ENCODE peak calls at places on chromosomes 5 and 9, in nine cellular contexts. One of them, this sample, is unnamed.

GRCh38 chr9:91845839-91846238 is 104.2 kb downstream of the ROR2 start:
- DNase-seq in lower lobe of right lung: no peak
- DNase-seq in left ventricle myocardium inferior: no peak
- DNase-seq in body of pancreas: no peak
- DNase-seq in brain microvascular endothelial cell: no peak
- DNase-seq in adrenal gland: peak; percentile 28
- DNase-seq in fibroblast of lung: no peak
- DNase-seq in Peyer's patch: no peak
- DNase-seq in heart right ventricle: no peak
- DNase-seq in this sample: no peak

GRCh38 chr5:180353226-180353962 is at the start of gene GFPT2:
- DNase-seq in lower lobe of right lung: peak; percentile 77
- DNase-seq in left ventricle myocardium inferior: peak; percentile 82
- DNase-seq in body of pancreas: peak; percentile 84
- DNase-seq in brain microvascular endothelial cell: peak; percentile 53
- DNase-seq in adrenal gland: peak; percentile 85
- DNase-seq in fibroblast of lung: peak; percentile 79
- DNase-seq in Peyer's patch: peak; percentile 79
- DNase-seq in heart right ventricle: peak; percentile 82
- DNase-seq in this sample: peak; percentile 74

GRCh38 chr9:5800969-5801738 is 31.8 kb downstream of the ERMP1 start:
- DNase-seq in lower lobe of right lung: no peak
- DNase-seq in left ventricle myocardium inferior: no peak
- DNase-seq in body of pancreas: peak; percentile 26
- DNase-seq in brain microvascular endothelial cell: no peak
- DNase-seq in adrenal gland: no peak
- DNase-seq in fibroblast of lung: no peak
- DNase-seq in Peyer's patch: no peak
- DNase-seq in heart right ventricle: no peak
- DNase-seq in this sample: no peak

GRCh38 chr9:69476797-69477196 is 151.8 kb downstream of the ENTREP1 start:
- DNase-seq in lower lobe of right lung: no peak
- DNase-seq in left ventricle myocardium inferior: no peak
- DNase-seq in body of pancreas: no peak
- DNase-seq in brain microvascular endothelial cell: no peak
- DNase-seq in adrenal gland: no peak
- DNase-seq in fibroblast of lung: no peak
- DNase-seq in Peyer's patch: no peak
- DNase-seq in heart right ventricle: no peak
- DNase-seq in this sample: no peak

GRCh38 chr9:92980085-92980745 is 32.9 kb downstream of the FGD3 start:
- DNase-seq in lower lobe of right lung: no peak
- DNase-seq in left ventricle myocardium inferior: no peak
- DNase-seq in body of pancreas: no peak
- DNase-seq in brain microvascular endothelial cell: no peak
- DNase-seq in adrenal gland: no peak
- DNase-seq in fibroblast of lung: no peak
- DNase-seq in Peyer's patch: no peak
- DNase-seq in heart right ventricle: no peak
- DNase-seq in this sample: no peak

GRCh38 chr5:8012131-8012977 is 143.4 kb downstream of the MTRR start:
- DNase-seq in lower lobe of right lung: no peak
- DNase-seq in left ventricle myocardium inferior: no peak
- DNase-seq in body of pancreas: no peak
- DNase-seq in brain microvascular endothelial cell: no peak
- DNase-seq in adrenal gland: no peak
- DNase-seq in fibroblast of lung: no peak
- DNase-seq in Peyer's patch: no peak
- DNase-seq in heart right ventricle: no peak
- DNase-seq in this sample: no peak

GRCh38 chr5:9376363-9377117 is 169.3 kb downstream of the SEMA5A start:
- DNase-seq in lower lobe of right lung: no peak
- DNase-seq in left ventricle myocardium inferior: no peak
- DNase-seq in body of pancreas: no peak
- DNase-seq in brain microvascular endothelial cell: no peak
- DNase-seq in adrenal gland: no peak
- DNase-seq in fibroblast of lung: peak; percentile 54
- DNase-seq in Peyer's patch: no peak
- DNase-seq in heart right ventricle: no peak
- DNase-seq in this sample: no peak

GRCh38 chr9:133340916-133341315 is 4.9 kb upstream of the SURF6 start:
- DNase-seq in lower lobe of right lung: no peak
- DNase-seq in left ventricle myocardium inferior: no peak
- DNase-seq in body of pancreas: no peak
- DNase-seq in brain microvascular endothelial cell: no peak
- DNase-seq in adrenal gland: no peak
- DNase-seq in fibroblast of lung: no peak
- DNase-seq in Peyer's patch: no peak
- DNase-seq in heart right ventricle: no peak
- DNase-seq in this sample: no peak

GRCh38 chr5:101580591-101580990 is 677.5 kb upstream of the ST8SIA4 start:
- DNase-seq in lower lobe of right lung: no peak
- DNase-seq in left ventricle myocardium inferior: no peak
- DNase-seq in body of pancreas: no peak
- DNase-seq in brain microvascular endothelial cell: no peak
- DNase-seq in adrenal gland: no peak
- DNase-seq in fibroblast of lung: no peak
- DNase-seq in Peyer's patch: no peak
- DNase-seq in heart right ventricle: no peak
- DNase-seq in this sample: no peak

GRCh38 chr5:40277161-40277906 is 402.4 kb upstream of the PTGER4 start:
- DNase-seq in lower lobe of right lung: no peak
- DNase-seq in left ventricle myocardium inferior: no peak
- DNase-seq in body of pancreas: no peak
- DNase-seq in brain microvascular endothelial cell: no peak
- DNase-seq in adrenal gland: no peak
- DNase-seq in fibroblast of lung: no peak
- DNase-seq in Peyer's patch: no peak
- DNase-seq in heart right ventricle: no peak
- DNase-seq in this sample: no peak

GRCh38 chr9:136310273-136311030 is 6.6 kb upstream of the CCDC187 start:
- DNase-seq in lower lobe of right lung: no peak
- DNase-seq in left ventricle myocardium inferior: no peak
- DNase-seq in body of pancreas: no peak
- DNase-seq in brain microvascular endothelial cell: no peak
- DNase-seq in adrenal gland: no peak
- DNase-seq in fibroblast of lung: no peak
- DNase-seq in Peyer's patch: no peak
- DNase-seq in heart right ventricle: peak; percentile 12
- DNase-seq in this sample: no peak
- H3K27ac ChIP-seq in lower lobe of right lung: no peak overlapping the region
- H3K27ac ChIP-seq in left ventricle myocardium inferior: no peak overlapping the region
- H3K27ac ChIP-seq in body of pancreas: no peak overlapping the region
- H3K27ac ChIP-seq in brain microvascular endothelial cell: no peak overlapping the region
- H3K27ac ChIP-seq in adrenal gland: no peak overlapping the region
- H3K27ac ChIP-seq in fibroblast of lung: no peak overlapping the region
- H3K27ac ChIP-seq in Peyer's patch: no peak overlapping the region
- H3K27ac ChIP-seq in heart right ventricle: no peak overlapping the region
- H3K27ac ChIP-seq in this sample: no peak overlapping the region

GRCh38 chr9:122158202-122158601 is 1.4 kb downstream of the NDUFA8 start:
- DNase-seq in lower lobe of right lung: no peak
- DNase-seq in left ventricle myocardium inferior: no peak
- DNase-seq in body of pancreas: peak; percentile 50
- DNase-seq in brain microvascular endothelial cell: peak; percentile 58
- DNase-seq in adrenal gland: peak; percentile 13
- DNase-seq in fibroblast of lung: peak; percentile 35
- DNase-seq in Peyer's patch: no peak
- DNase-seq in heart right ventricle: no peak
- DNase-seq in this sample: peak; percentile 26
- H3K4me3 ChIP-seq in lower lobe of right lung: no peak overlapping the region
- H3K4me3 ChIP-seq in left ventricle myocardium inferior: peak overlapping the region; percentile 85
- H3K4me3 ChIP-seq in body of pancreas: no peak overlapping the region
- H3K4me3 ChIP-seq in brain microvascular endothelial cell: no peak overlapping the region
- H3K4me3 ChIP-seq in adrenal gland: no peak overlapping the region
- H3K4me3 ChIP-seq in fibroblast of lung: no peak overlapping the region
- H3K4me3 ChIP-seq in Peyer's patch: no peak overlapping the region
- H3K4me3 ChIP-seq in heart right ventricle: no peak overlapping the region
- H3K4me3 ChIP-seq in this sample: no peak overlapping the region

DNA sequence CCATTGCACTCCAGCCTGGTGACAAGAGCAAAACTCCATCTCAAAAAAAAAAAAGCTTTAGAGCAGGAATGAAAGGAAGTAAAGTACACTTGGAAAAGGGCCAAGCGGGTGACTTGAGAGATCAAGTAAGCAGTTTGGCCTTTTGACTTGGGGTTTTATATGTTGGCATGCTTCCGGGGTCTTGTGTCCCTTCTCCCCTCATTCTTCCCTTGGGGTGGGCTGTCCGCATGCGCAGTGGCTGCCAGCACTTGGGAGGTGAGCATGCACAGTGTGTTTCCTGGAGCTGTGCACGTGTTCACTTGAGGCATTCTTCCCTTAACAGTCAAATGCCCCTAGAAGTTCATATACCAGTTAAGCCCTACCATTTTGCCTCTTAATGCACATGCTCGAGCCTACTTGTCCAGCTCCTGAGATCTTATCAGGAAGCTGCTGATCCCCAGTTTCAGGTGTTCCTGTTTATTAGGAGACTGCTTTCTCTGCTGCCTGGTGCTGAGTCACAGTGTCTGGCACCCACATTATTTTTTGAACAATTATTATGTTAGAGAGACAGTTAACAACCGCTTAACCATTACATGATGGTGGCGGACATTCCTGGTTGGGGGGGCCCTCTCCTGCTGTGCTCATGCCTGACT is 32.6 kb upstream of the PRRC2B start:
- DNase-seq in lower lobe of right lung: peak; percentile 38
- DNase-seq in left ventricle myocardium inferior: no peak
- DNase-seq in body of pancreas: peak; percentile 40
- DNase-seq in brain microvascular endothelial cell: no peak
- DNase-seq in adrenal gland: no peak
- DNase-seq in fibroblast of lung: no peak
- DNase-seq in Peyer's patch: peak; percentile 64
- DNase-seq in heart right ventricle: no peak
- DNase-seq in this sample: peak; percentile 20
- H3K27ac ChIP-seq in lower lobe of right lung: peak overlapping the region; percentile 31
- H3K27ac ChIP-seq in left ventricle myocardium inferior: peak overlapping the region; percentile 30
- H3K27ac ChIP-seq in body of pancreas: no peak overlapping the region
- H3K27ac ChIP-seq in brain microvascular endothelial cell: no peak overlapping the region
- H3K27ac ChIP-seq in adrenal gland: no peak overlapping the region
- H3K27ac ChIP-seq in fibroblast of lung: no peak overlapping the region
- H3K27ac ChIP-seq in Peyer's patch: peak overlapping the region; percentile 27
- H3K27ac ChIP-seq in heart right ventricle: no peak overlapping the region
- H3K27ac ChIP-seq in this sample: no peak overlapping the region

GRCh38 chr5:17434982-17435381 is 63.0 kb upstream of the TAF11L2 start:
- DNase-seq in lower lobe of right lung: no peak
- DNase-seq in left ventricle myocardium inferior: no peak
- DNase-seq in body of pancreas: no peak
- DNase-seq in brain microvascular endothelial cell: no peak
- DNase-seq in adrenal gland: no peak
- DNase-seq in fibroblast of lung: no peak
- DNase-seq in Peyer's patch: no peak
- DNase-seq in heart right ventricle: no peak
- DNase-seq in this sample: no peak

GRCh38 chr5:17439956-17440355 is 58.1 kb upstream of the TAF11L2 start:
- DNase-seq in lower lobe of right lung: no peak
- DNase-seq in left ventricle myocardium inferior: no peak
- DNase-seq in body of pancreas: no peak
- DNase-seq in brain microvascular endothelial cell: no peak
- DNase-seq in adrenal gland: no peak
- DNase-seq in fibroblast of lung: no peak
- DNase-seq in Peyer's patch: no peak
- DNase-seq in heart right ventricle: no peak
- DNase-seq in this sample: no peak

GRCh38 chr5:17438027-17438426 is 60.0 kb upstream of the TAF11L2 start:
- DNase-seq in lower lobe of right lung: no peak
- DNase-seq in left ventricle myocardium inferior: no peak
- DNase-seq in body of pancreas: no peak
- DNase-seq in brain microvascular endothelial cell: no peak
- DNase-seq in adrenal gland: no peak
- DNase-seq in fibroblast of lung: no peak
- DNase-seq in Peyer's patch: no peak
- DNase-seq in heart right ventricle: no peak
- DNase-seq in this sample: no peak

GRCh38 chr5:17436766-17437221 is 61.2 kb upstream of the TAF11L2 start:
- DNase-seq in lower lobe of right lung: no peak
- DNase-seq in left ventricle myocardium inferior: no peak
- DNase-seq in body of pancreas: no peak
- DNase-seq in brain microvascular endothelial cell: no peak
- DNase-seq in adrenal gland: peak; percentile 13
- DNase-seq in fibroblast of lung: peak; percentile 17
- DNase-seq in Peyer's patch: no peak
- DNase-seq in heart right ventricle: no peak
- DNase-seq in this sample: no peak

GRCh38 chr5:17436345-17436744 is 61.7 kb upstream of the TAF11L2 start:
- DNase-seq in lower lobe of right lung: no peak
- DNase-seq in left ventricle myocardium inferior: no peak
- DNase-seq in body of pancreas: no peak
- DNase-seq in brain microvascular endothelial cell: no peak
- DNase-seq in adrenal gland: no peak
- DNase-seq in fibroblast of lung: no peak
- DNase-seq in Peyer's patch: no peak
- DNase-seq in heart right ventricle: no peak
- DNase-seq in this sample: no peak
- H3K4me3 ChIP-seq in lower lobe of right lung: peak overlapping the region; percentile 22
- H3K4me3 ChIP-seq in left ventricle myocardium inferior: no peak overlapping the region
- H3K4me3 ChIP-seq in body of pancreas: no peak overlapping the region
- H3K4me3 ChIP-seq in brain microvascular endothelial cell: no peak overlapping the region
- H3K4me3 ChIP-seq in adrenal gland: no peak overlapping the region
- H3K4me3 ChIP-seq in fibroblast of lung: peak overlapping the region; percentile 37
- H3K4me3 ChIP-seq in Peyer's patch: no peak overlapping the region
- H3K4me3 ChIP-seq in heart right ventricle: no peak overlapping the region
- H3K4me3 ChIP-seq in this sample: no peak overlapping the region

This sample was measured in transverse colon.